ENCODE peak calls at places on chromosomes 2 and 18, in six cellular contexts. L, T, O, D, G and Y are unnamed samples.
A peak's percentile ranks its signal among the peaks of the same experiment; 100 is the strongest.

GRCh38 chr2:136125226-136125625 is 7.3 kb upstream of the CXCR4 start:
- DNase-seq in L (no peak), T (no peak), O (no peak), D (no peak), G (no peak), Y (no peak)

GRCh38 chr2:231342111-231342711 is 53.3 kb upstream of the B3GNT7 start:
- DNase-seq in L (no peak), T (no peak), O (no peak), D (no peak), G (peak; percentile 49), Y (no peak)

GRCh38 chr2:241813080-241813805 is 4.2 kb downstream of the NEU4 start:
- DNase-seq in L (peak; percentile 79), T (no peak), O (no peak), D (peak; percentile 43), G (peak; percentile 74), Y (no peak)

GRCh38 chr2:218857371-218858137 is 2.1 kb upstream of the WNT6 start:
- DNase-seq in L (no peak), T (no peak), O (no peak), D (no peak), G (no peak), Y (no peak)

GRCh38 chr18:37247499-37248161 is 318.0 kb downstream of the CELF4 start:
- DNase-seq in L (no peak), T (no peak), O (no peak), D (no peak), G (no peak), Y (no peak)

GRCh38 chr18:48833701-48834394 is 116.9 kb downstream of the SMAD7 start:
- DNase-seq in L (no peak), T (no peak), O (no peak), D (peak; percentile 73), G (peak; percentile 68), Y (no peak)

GRCh38 chr2:200040251-200040650 is 84.9 kb downstream of the MAIP1 start:
- DNase-seq in L (no peak), T (no peak), O (no peak), D (no peak), G (no peak), Y (no peak)

GRCh38 chr18:49630246-49630699 is 68.4 kb downstream of the LIPG start:
- DNase-seq in L (no peak), T (no peak), O (no peak), D (no peak), G (no peak), Y (no peak)

GRCh38 chr2:14634223-14634884 is 1.8 kb downstream of the LRATD1 start:
- DNase-seq in L (peak; percentile 94), T (peak; percentile 43), O (peak; percentile 75), D (no peak), G (peak; percentile 93), Y (no peak)